ENCODE peak calls at places on chromosomes 1 and 21, in four cellular contexts. G, S, O and Q are unnamed samples.

GRCh38 chr1:210332719-210333398 is 4.2 kb downstream of the HHAT start:
- DNase-seq in G (no peak), S (no peak), O (no peak), Q (no peak)

GRCh38 chr1:208084764-208085163 is 159.4 kb downstream of the PLXNA2 start:
- DNase-seq in O (no peak), G (no peak), S (no peak), Q (no peak)

GRCh38 chr1:24112381-24113169 is 640 bp upstream of the MYOM3 start:
- DNase-seq in S (no peak), O (peak; percentile 29), G (peak; percentile 76), Q (no peak)

GRCh38 chr1:110471131-110471530 is 20.2 kb downstream of the PROK1 start:
- DNase-seq in O (no peak), G (no peak), S (no peak), Q (no peak)

GRCh38 chr1:36211307-36211706 is 12.9 kb upstream of the THRAP3 start:
- DNase-seq in O (no peak), G (no peak), S (no peak), Q (no peak)

GRCh38 chr1:66214901-66215300 is 319.1 kb upstream of the SGIP1 start:
- DNase-seq in O (no peak), G (no peak), S (no peak), Q (no peak)

GRCh38 chr1:167808104-167808503 is 86.3 kb downstream of the MPZL1 start:
- DNase-seq in S (no peak), O (no peak), G (peak; percentile 42), Q (no peak)

GRCh38 chr21:27190601-27191000 is 223.7 kb upstream of the ADAMTS5 start:
- DNase-seq in G (no peak), S (no peak), O (no peak), Q (peak; percentile 59)

GRCh38 chr1:18937539-18937938 is 18.9 kb downstream of the IFFO2 start:
- DNase-seq in S (no peak), G (no peak), O (no peak), Q (no peak)

GRCh38 chr1:11428789-11429188 is 50.2 kb upstream of the DISP3 start:
- DNase-seq in S (no peak), O (no peak), G (no peak), Q (no peak)

GRCh38 chr21:29431680-29432079 is 133.0 kb downstream of the BACH1 start:
- DNase-seq in O (no peak), G (no peak), S (no peak), Q (no peak)